ENCODE peak calls at places on chromosome 9, in six cellular contexts. One of them, this sample, is unnamed.

GRCh38 chr9:137030528-137030927 is 1.4 kb downstream of the FUT7 start:
- DNase-seq in RWPE1: no peak
- DNase-seq in GM12878: peak; percentile 42
- DNase-seq in choroid plexus epithelial cell: no peak
- DNase-seq in left ventricle myocardium inferior: no peak
- DNase-seq in foreskin keratinocyte: no peak
- DNase-seq in this sample: no peak

GRCh38 chr9:126248680-126249079 is 77.9 kb upstream of the MVB12B start:
- DNase-seq in RWPE1: peak; percentile 93
- DNase-seq in GM12878: no peak
- DNase-seq in choroid plexus epithelial cell: peak; percentile 89
- DNase-seq in left ventricle myocardium inferior: no peak
- DNase-seq in foreskin keratinocyte: peak; percentile 76
- DNase-seq in this sample: no peak

GRCh38 chr9:28620011-28620410 is 1046.7 kb upstream of the C9orf72 start:
- DNase-seq in RWPE1: no peak
- DNase-seq in GM12878: no peak
- DNase-seq in choroid plexus epithelial cell: no peak
- DNase-seq in left ventricle myocardium inferior: no peak
- DNase-seq in foreskin keratinocyte: no peak
- DNase-seq in this sample: no peak

GRCh38 chr9:124220551-124221451 is 36.9 kb upstream of the NEK6 start:
- DNase-seq in RWPE1: peak; percentile 49
- DNase-seq in GM12878: no peak
- DNase-seq in choroid plexus epithelial cell: peak; percentile 41
- DNase-seq in left ventricle myocardium inferior: no peak
- DNase-seq in foreskin keratinocyte: no peak
- DNase-seq in this sample: no peak

GRCh38 chr9:124262596-124263045 is 4.9 kb downstream of the NEK6 start:
- DNase-seq in RWPE1: no peak
- DNase-seq in GM12878: no peak
- DNase-seq in choroid plexus epithelial cell: peak; percentile 55
- DNase-seq in left ventricle myocardium inferior: no peak
- DNase-seq in foreskin keratinocyte: no peak
- DNase-seq in this sample: no peak

GRCh38 chr9:99905833-99906402 is 536 bp upstream of the STX17 start:
- DNase-seq in RWPE1: peak; percentile 40
- DNase-seq in GM12878: no peak
- DNase-seq in choroid plexus epithelial cell: no peak
- DNase-seq in left ventricle myocardium inferior: no peak
- DNase-seq in foreskin keratinocyte: peak; percentile 13
- DNase-seq in this sample: no peak

GRCh38 chr9:79360387-79361347 is 211.1 kb upstream of the TLE4 start:
- DNase-seq in RWPE1: no peak
- DNase-seq in GM12878: no peak
- DNase-seq in choroid plexus epithelial cell: peak; percentile 69
- DNase-seq in left ventricle myocardium inferior: no peak
- DNase-seq in foreskin keratinocyte: no peak
- DNase-seq in this sample: no peak

GRCh38 chr9:114370985-114371335 is 16.8 kb downstream of the AKNA start:
- DNase-seq in RWPE1: no peak
- DNase-seq in GM12878: no peak
- DNase-seq in choroid plexus epithelial cell: no peak
- DNase-seq in left ventricle myocardium inferior: no peak
- DNase-seq in foreskin keratinocyte: no peak
- DNase-seq in this sample: no peak

GRCh38 chr9:137244486-137245449 is 3.7 kb downstream of the TUBB4B start:
- DNase-seq in RWPE1: no peak
- DNase-seq in GM12878: no peak
- DNase-seq in choroid plexus epithelial cell: no peak
- DNase-seq in left ventricle myocardium inferior: no peak
- DNase-seq in foreskin keratinocyte: no peak
- DNase-seq in this sample: no peak

GRCh38 chr9:4366649-4367330 is 66.9 kb upstream of the GLIS3 start:
- DNase-seq in RWPE1: peak; percentile 6
- DNase-seq in GM12878: no peak
- DNase-seq in choroid plexus epithelial cell: peak; percentile 69
- DNase-seq in left ventricle myocardium inferior: no peak
- DNase-seq in foreskin keratinocyte: no peak
- DNase-seq in this sample: peak; percentile 41

GRCh38 chr9:33289501-33289900 is 815 bp upstream of the NFX1 start:
- DNase-seq in RWPE1: no peak
- DNase-seq in GM12878: no peak
- DNase-seq in choroid plexus epithelial cell: peak; percentile 19
- DNase-seq in left ventricle myocardium inferior: no peak
- DNase-seq in foreskin keratinocyte: no peak
- DNase-seq in this sample: peak; percentile 24

GRCh38 chr9:130050472-130050871 is 3.2 kb upstream of the GPR107 start:
- DNase-seq in RWPE1: no peak
- DNase-seq in GM12878: no peak
- DNase-seq in choroid plexus epithelial cell: no peak
- DNase-seq in left ventricle myocardium inferior: no peak
- DNase-seq in foreskin keratinocyte: no peak
- DNase-seq in this sample: no peak
- TF ChIP-seq CTCF in RWPE1: no peak
- TF ChIP-seq CTCF in GM12878: no peak
- TF ChIP-seq CTCF in choroid plexus epithelial cell: no peak
- TF ChIP-seq CTCF in left ventricle myocardium inferior: no peak
- TF ChIP-seq CTCF in foreskin keratinocyte: no peak
- TF ChIP-seq CTCF in this sample: no peak

DNA sequence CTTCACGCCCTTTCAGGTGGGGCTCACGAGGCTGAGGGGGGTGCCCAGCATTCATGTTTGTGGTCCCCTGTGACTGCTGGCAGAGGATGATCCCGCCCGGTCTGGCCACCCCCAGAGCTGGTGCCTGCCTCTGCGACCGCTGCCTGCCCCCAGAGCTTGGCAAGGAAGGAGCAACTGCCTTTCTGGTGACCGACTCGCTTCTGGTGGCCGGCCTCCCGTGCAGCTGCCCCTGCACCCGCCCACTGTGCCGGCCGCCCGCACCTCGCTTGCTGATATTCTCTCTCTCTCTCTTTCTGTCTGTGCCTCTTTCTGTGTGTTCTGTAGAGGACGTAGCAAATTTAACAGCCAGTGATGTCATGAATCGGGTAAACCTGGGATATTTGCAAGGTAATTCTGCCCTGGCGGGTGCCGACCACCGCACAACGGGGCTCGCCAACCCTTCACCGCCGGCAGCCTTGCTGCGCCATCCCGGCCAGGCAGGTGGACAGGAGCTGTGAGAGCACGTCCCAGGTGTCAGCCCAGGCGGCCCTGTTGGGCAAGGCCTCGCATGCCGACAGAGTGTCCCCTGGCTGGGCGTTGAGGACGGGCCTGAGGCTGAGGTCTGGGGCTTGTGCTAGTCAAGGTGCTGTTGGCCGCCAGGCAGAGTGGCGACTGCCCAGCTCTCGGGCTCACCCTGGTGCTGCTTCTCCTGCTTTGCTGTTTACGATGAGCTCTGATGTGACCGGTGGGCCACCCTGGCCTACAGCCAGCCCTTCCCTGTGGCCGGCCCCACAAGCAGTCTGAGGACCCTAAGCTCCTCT is 86.0 kb downstream of the KCNT1 start:
- DNase-seq in RWPE1: no peak
- DNase-seq in GM12878: no peak
- DNase-seq in choroid plexus epithelial cell: no peak
- DNase-seq in left ventricle myocardium inferior: no peak
- DNase-seq in foreskin keratinocyte: no peak
- DNase-seq in this sample: no peak
- TF ChIP-seq CTCF in RWPE1: no peak
- TF ChIP-seq CTCF in GM12878: no peak
- TF ChIP-seq CTCF in choroid plexus epithelial cell: no peak
- TF ChIP-seq CTCF in left ventricle myocardium inferior: no peak
- TF ChIP-seq CTCF in foreskin keratinocyte: no peak
- TF ChIP-seq CTCF in this sample: no peak

DNA sequence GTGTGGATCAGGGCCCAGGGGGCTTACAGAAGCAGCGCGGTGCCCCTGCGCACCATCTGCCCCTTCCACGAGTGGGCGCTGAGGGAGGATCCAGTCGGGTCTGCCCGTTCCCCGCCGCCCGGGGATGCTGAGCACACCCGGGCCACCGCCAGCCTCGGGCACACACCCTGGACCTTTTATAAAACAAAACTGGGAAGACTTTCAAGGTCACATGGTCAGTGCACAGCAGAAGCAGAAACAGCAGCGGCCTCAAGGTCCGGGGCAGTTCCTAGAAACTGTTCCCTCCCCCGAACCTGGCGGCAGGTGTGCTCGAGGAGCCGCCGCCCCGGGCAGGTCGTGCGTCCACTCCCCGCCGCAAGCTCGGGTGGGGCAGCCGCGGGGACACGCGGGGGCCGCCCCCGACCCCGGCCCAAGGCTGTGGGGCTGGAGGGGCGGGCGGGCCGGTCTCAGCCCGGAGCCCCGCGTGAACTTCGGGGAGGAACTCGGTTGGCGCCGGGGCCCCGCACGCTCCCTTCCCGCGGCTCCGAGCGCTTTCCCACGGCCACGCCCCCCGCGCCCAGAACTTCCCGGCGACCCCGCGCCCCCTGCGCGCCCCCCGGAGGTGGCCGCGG is 619 bp upstream of the PPP1R26 start:
- DNase-seq in RWPE1: peak; percentile 49
- DNase-seq in GM12878: no peak
- DNase-seq in choroid plexus epithelial cell: no peak
- DNase-seq in left ventricle myocardium inferior: no peak
- DNase-seq in foreskin keratinocyte: no peak
- DNase-seq in this sample: no peak
- TF ChIP-seq CTCF in RWPE1: peak; percentile 60
- TF ChIP-seq CTCF in GM12878: peak; percentile 10
- TF ChIP-seq CTCF in choroid plexus epithelial cell: peak; percentile 31
- TF ChIP-seq CTCF in left ventricle myocardium inferior: peak; percentile 41
- TF ChIP-seq CTCF in foreskin keratinocyte: peak; percentile 34
- TF ChIP-seq CTCF in this sample: no peak

DNA sequence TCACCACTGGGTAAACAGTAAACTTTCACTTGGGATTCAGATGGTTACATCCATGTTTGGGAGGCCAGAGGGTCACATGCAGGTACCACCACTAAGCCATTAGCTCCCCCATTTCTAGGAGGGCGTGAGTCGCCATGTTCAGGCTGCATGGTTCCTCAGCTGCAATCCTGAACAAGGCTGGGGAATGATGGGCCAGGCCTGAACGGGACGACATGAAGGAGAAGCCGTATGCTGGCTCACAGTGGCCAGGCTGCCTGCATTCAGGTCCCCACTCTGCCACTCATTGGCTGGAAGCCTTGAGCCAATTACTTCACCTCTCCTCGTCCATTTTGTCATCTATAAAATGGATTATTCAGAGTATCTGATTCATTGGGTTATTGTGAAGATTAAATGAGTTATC is 9.0 kb upstream of the FBP2 start:
- DNase-seq in RWPE1: no peak
- DNase-seq in GM12878: no peak
- DNase-seq in choroid plexus epithelial cell: no peak
- DNase-seq in left ventricle myocardium inferior: no peak
- DNase-seq in foreskin keratinocyte: no peak
- DNase-seq in this sample: no peak
- TF ChIP-seq CTCF in RWPE1: no peak
- TF ChIP-seq CTCF in GM12878: no peak
- TF ChIP-seq CTCF in choroid plexus epithelial cell: no peak
- TF ChIP-seq CTCF in left ventricle myocardium inferior: no peak
- TF ChIP-seq CTCF in foreskin keratinocyte: no peak
- TF ChIP-seq CTCF in this sample: no peak

GRCh38 chr9:75185585-75186170 is 97.4 kb downstream of the OSTF1 start:
- DNase-seq in RWPE1: no peak
- DNase-seq in GM12878: no peak
- DNase-seq in choroid plexus epithelial cell: peak; percentile 61
- DNase-seq in left ventricle myocardium inferior: no peak
- DNase-seq in foreskin keratinocyte: no peak
- DNase-seq in this sample: no peak
- TF ChIP-seq CTCF in RWPE1: peak; percentile 42
- TF ChIP-seq CTCF in GM12878: peak; percentile 76
- TF ChIP-seq CTCF in choroid plexus epithelial cell: peak; percentile 82
- TF ChIP-seq CTCF in left ventricle myocardium inferior: peak; percentile 62
- TF ChIP-seq CTCF in foreskin keratinocyte: peak; percentile 62
- TF ChIP-seq CTCF in this sample: peak; percentile 60

GRCh38 chr9:21994526-21994995 is at the start of gene CDKN2B-AS1:
- DNase-seq in RWPE1: peak; percentile 67
- DNase-seq in GM12878: no peak
- DNase-seq in choroid plexus epithelial cell: peak; percentile 83
- DNase-seq in left ventricle myocardium inferior: no peak
- DNase-seq in foreskin keratinocyte: no peak
- DNase-seq in this sample: peak; percentile 74

GRCh38 chr9:21994996-21995651 is 533 bp downstream of the CDKN2B-AS1 start:
- DNase-seq in RWPE1: peak; percentile 46
- DNase-seq in GM12878: peak; percentile 55
- DNase-seq in choroid plexus epithelial cell: peak; percentile 76
- DNase-seq in left ventricle myocardium inferior: peak; percentile 66
- DNase-seq in foreskin keratinocyte: no peak
- DNase-seq in this sample: peak; percentile 90

GRCh38 chr9:21995652-21996275 is 1.2 kb downstream of the CDKN2B-AS1 start:
- DNase-seq in RWPE1: no peak
- DNase-seq in GM12878: no peak
- DNase-seq in choroid plexus epithelial cell: peak; percentile 74
- DNase-seq in left ventricle myocardium inferior: peak; percentile 49
- DNase-seq in foreskin keratinocyte: no peak
- DNase-seq in this sample: peak; percentile 52

GRCh38 chr9:21993007-21993406 is 1.2 kb downstream of the CDKN2A start:
- DNase-seq in RWPE1: no peak
- DNase-seq in GM12878: no peak
- DNase-seq in choroid plexus epithelial cell: no peak
- DNase-seq in left ventricle myocardium inferior: no peak
- DNase-seq in foreskin keratinocyte: no peak
- DNase-seq in this sample: no peak

GRCh38 chr9:21993893-21994525 is at the start of gene CDKN2A:
- DNase-seq in RWPE1: no peak
- DNase-seq in GM12878: no peak
- DNase-seq in choroid plexus epithelial cell: peak; percentile 60
- DNase-seq in left ventricle myocardium inferior: no peak
- DNase-seq in foreskin keratinocyte: no peak
- DNase-seq in this sample: peak; percentile 68
- TF ChIP-seq CTCF in RWPE1: no peak
- TF ChIP-seq CTCF in GM12878: no peak
- TF ChIP-seq CTCF in choroid plexus epithelial cell: no peak
- TF ChIP-seq CTCF in left ventricle myocardium inferior: no peak
- TF ChIP-seq CTCF in foreskin keratinocyte: peak; percentile 12
- TF ChIP-seq CTCF in this sample: peak; percentile 46

GRCh38 chr9:2132484-2133082 is 117.4 kb downstream of the SMARCA2 start:
- DNase-seq in RWPE1: peak; percentile 1
- DNase-seq in GM12878: no peak
- DNase-seq in choroid plexus epithelial cell: peak; percentile 72
- DNase-seq in left ventricle myocardium inferior: no peak
- DNase-seq in foreskin keratinocyte: no peak
- DNase-seq in this sample: no peak
- TF ChIP-seq CTCF in RWPE1: peak; percentile 77
- TF ChIP-seq CTCF in GM12878: peak; percentile 58
- TF ChIP-seq CTCF in choroid plexus epithelial cell: peak; percentile 71
- TF ChIP-seq CTCF in left ventricle myocardium inferior: peak; percentile 82
- TF ChIP-seq CTCF in foreskin keratinocyte: peak; percentile 83
- TF ChIP-seq CTCF in this sample: peak; percentile 41

DNA sequence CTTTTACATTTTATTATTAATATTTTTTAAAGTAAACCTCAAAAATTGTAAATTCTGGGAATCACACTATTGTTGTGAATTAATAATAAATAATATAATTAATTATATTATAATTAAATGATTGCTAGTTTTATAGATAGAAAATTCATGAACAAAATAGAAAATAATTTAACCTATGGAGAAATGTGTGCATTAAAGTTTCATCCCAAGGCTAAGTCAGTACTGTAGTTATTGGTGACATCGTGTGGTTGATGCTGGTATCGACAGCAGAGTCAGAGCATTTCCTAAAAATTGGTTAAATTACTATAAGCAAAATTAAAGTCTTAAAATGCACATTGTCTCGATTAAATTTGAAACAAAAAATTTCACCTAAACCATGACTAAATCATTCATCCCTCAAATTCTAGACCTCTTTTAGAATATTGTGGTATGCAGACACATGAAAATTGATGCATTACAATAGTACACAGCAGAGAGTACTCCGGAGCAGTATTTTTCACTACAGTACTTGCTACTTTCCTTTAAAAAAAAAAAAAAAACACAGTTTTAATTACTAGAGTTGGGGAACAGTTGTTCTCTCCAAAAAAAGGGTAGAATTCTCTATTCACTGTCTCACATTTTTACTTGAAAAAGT is 73.9 kb downstream of the RORB start:
- DNase-seq in RWPE1: peak; percentile 42
- DNase-seq in GM12878: no peak
- DNase-seq in choroid plexus epithelial cell: peak; percentile 70
- DNase-seq in left ventricle myocardium inferior: no peak
- DNase-seq in foreskin keratinocyte: no peak
- DNase-seq in this sample: peak; percentile 21
- TF ChIP-seq CTCF in RWPE1: peak; percentile 69
- TF ChIP-seq CTCF in GM12878: peak; percentile 60
- TF ChIP-seq CTCF in choroid plexus epithelial cell: peak; percentile 79
- TF ChIP-seq CTCF in left ventricle myocardium inferior: peak; percentile 76
- TF ChIP-seq CTCF in foreskin keratinocyte: peak; percentile 82
- TF ChIP-seq CTCF in this sample: peak; percentile 68